ENCODE peak calls at places on chromosomes 13 and 19, in five cellular contexts. X, F, C, N and S are unnamed samples. For H3K9me3, the result is how much of the 10 kb centered on the place peaks cover.

GRCh38 chr13:113183450-113184129 is 24.9 kb downstream of the PCID2 start:
- DNase-seq in X (no peak), F (no peak), C (no peak), N (no peak), S (no peak)

GRCh38 chr13:102399791-102400618 is 1.8 kb downstream of the FGF14 start:
- DNase-seq in X (peak), F (no peak), C (peak), N (peak), S (no peak)

GRCh38 chr13:110665491-110666254 is 40.2 kb downstream of the CARS2 start:
- DNase-seq in X (peak), F (peak), C (no peak), N (no peak), S (no peak)

GRCh38 chr19:47280183-47280797 is 5.6 kb downstream of the INAFM1 start:
- DNase-seq in X (no peak), F (no peak), C (no peak), N (no peak), S (peak)

GRCh38 chr19:40229484-40229883 is 3.0 kb upstream of the CCNP start:
- DNase-seq in X (no peak), F (no peak), C (no peak), N (no peak), S (no peak)

GRCh38 chr19:46732966-46733692 is 12.7 kb upstream of the FKRP start:
- DNase-seq in X (peak), F (no peak), C (peak), N (no peak), S (no peak)

GRCh38 chr13:27182844-27183497 is 11.4 kb upstream of the USP12 start:
- DNase-seq in X (peak), F (peak), C (peak), N (peak), S (no peak)

GRCh38 chr13:91270031-91270430 is 77.5 kb upstream of the MIR17HG start:
- DNase-seq in X (no peak), F (no peak), C (no peak), N (no peak), S (no peak)

GRCh38 chr19:46927893-46928292 is 67.1 kb downstream of the ARHGAP35 start:
- DNase-seq in X (no peak), F (no peak), C (no peak), N (no peak), S (no peak)

GRCh38 chr19:11165486-11166030 is 10.0 kb upstream of the SPC24 start:
- DNase-seq in X (no peak), F (no peak), C (no peak), N (no peak), S (no peak)

GRCh38 chr19:41861846-41862245 is 1.8 kb downstream of the RPS19 start:
- DNase-seq in X (no peak), F (no peak), C (no peak), N (no peak), S (no peak)

GRCh38 chr13:110525328-110526319 is 35.9 kb downstream of the RAB20 start:
- DNase-seq in X (no peak), F (no peak), C (no peak), N (no peak), S (no peak)

GRCh38 chr13:41268764-41269163 is 5.4 kb upstream of the MTRF1 start:
- DNase-seq in X (no peak), F (no peak), C (no peak), N (no peak), S (no peak)

GRCh38 chr13:50713849-50714248 is 129.6 kb downstream of the DLEU7 start:
- DNase-seq in X (peak), F (no peak), C (no peak), N (no peak), S (no peak)

GRCh38 chr13:68369739-68370138 is 1139.6 kb upstream of the PCDH9 start:
- DNase-seq in X (no peak), F (no peak), C (no peak), N (no peak), S (no peak)

GRCh38 chr13:93004919-93005318 is 221.7 kb upstream of the GPC6 start:
- DNase-seq in X (no peak), F (no peak), C (no peak), N (no peak), S (no peak)

GRCh38 chr19:11868188-11868587 is 19.4 kb upstream of the ZNF69 start:
- DNase-seq in X (no peak), F (no peak), C (no peak), N (no peak), S (no peak)

GRCh38 chr13:23950736-23951510 is 53.6 kb upstream of the C1QTNF9B start:
- DNase-seq in X (no peak), F (no peak), C (no peak), N (no peak), S (no peak)

GRCh38 chr19:7535993-7536685 is 622 bp downstream of the PNPLA6 start:
- DNase-seq in X (no peak), F (no peak), C (no peak), N (no peak), S (no peak)
- H3K4me3 ChIP-seq in X (peak), F (peak), C (peak), N (peak), S (peak)

DNA sequence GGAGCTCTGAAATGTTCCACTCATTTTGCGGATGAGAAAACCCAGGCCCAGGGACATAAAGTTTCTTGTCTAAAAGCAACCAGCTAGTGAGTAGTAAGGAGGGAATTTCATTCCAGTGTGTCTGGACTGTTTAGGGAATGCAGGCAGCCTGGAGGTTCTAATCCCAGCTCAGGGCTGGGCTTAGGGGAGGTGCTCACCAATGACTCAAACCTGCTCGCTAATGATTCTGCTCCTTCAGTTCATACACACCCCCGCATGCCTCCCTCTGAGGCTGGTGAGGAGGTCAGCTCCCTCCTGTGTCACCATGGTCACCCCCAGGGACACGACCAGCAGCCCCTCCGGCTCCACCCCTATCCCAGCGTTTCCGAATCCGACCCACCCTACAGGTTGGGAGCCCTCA is 34.6 kb downstream of the CYP4F2 start:
- DNase-seq in X (no peak), F (no peak), C (no peak), N (no peak), S (no peak)
- H3K9me3 ChIP-seq in X (under half), F (under half), C (under half), N (under half), S (under half)

GRCh38 chr19:30492581-30492980 is 120.4 kb downstream of the ZNF536 start:
- DNase-seq in X (no peak), F (no peak), C (no peak), N (no peak), S (no peak)
- H3K4me3 ChIP-seq in X (no peak), F (no peak), C (no peak), N (no peak), S (no peak)

DNA sequence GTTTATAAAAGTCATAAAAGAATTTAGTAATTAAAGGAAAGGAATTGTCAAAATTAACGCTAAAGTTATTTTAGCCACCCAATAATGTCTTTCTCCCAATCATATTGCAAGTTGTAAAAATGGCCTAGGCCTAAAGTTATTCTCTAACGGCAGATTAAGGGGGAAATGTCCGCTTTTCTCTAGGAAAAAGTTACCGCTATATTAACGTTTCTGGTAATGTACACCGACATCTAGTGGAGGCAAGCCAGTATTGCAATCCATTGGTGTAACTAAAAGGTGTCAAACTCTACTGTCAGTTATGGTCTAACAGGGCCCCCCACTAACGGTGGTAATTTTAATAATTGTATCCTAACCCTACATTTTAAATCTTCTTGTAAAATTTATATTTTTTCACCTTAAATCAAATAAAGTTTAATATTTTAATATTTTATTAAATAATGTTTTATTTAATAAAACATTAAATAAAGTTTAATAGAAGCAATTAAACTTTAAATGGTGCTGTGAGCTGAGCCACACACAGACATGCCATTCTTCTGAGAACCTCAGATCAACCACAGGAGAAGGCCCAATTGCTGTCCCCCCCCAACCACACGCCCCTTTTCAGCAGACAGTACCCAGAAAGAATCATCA is 35.9 kb upstream of the ZSCAN5A start:
- DNase-seq in X (peak), F (no peak), C (no peak), N (no peak), S (peak)
- H3K9me3 ChIP-seq in X (under half), F (under half), C (under half), N (under half), S (under half)

GRCh38 chr19:38209671-38210457 is 14.2 kb downstream of the DPF1 start:
- DNase-seq in X (peak), F (peak), C (peak), N (peak), S (peak)
- H3K4me3 ChIP-seq in X (no peak), F (peak), C (peak), N (peak), S (no peak)

DNA sequence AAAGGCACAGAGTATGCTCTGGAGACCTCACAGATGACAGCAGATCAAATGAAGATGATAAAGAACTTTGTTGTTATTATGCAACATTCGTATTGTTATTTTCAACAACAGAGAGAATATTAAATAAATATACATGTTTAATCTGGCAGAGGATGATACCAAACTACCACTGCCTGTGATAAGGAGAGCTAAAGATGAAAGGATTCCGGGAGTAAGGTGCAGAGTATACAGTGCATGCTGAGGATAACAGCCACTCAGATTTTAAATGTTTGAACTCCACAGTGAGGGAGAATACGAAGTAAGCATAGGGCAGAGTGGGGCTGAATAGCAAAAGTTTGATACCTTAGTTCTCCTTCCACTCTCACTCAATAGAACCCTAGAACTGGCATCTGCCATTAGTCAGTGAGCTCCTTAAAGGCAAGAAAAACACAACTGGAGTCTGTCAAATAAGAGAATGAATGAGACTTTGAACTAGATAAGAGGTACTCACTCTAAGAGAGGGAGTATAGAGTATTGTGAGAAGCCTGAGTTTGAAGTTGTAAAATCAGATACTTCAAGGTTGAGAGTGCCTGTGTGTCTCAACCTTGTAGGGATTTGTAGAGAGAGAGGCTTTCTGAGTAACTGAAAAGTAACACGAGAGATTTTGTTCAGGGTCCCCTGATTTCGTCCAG is 78.5 kb downstream of the STARD13 start:
- DNase-seq in X (no peak), F (no peak), C (no peak), N (no peak), S (no peak)
- H3K9me3 ChIP-seq in X (under half), F (under half), C (under half), N (under half), S (under half)

GRCh38 chr19:17455308-17455707 is 5.4 kb downstream of the NXNL1 start:
- DNase-seq in X (no peak), F (no peak), C (peak), N (no peak), S (no peak)

GRCh38 chr19:17456127-17456526 is 4.6 kb downstream of the NXNL1 start:
- DNase-seq in X (no peak), F (no peak), C (no peak), N (no peak), S (no peak)

GRCh38 chr19:17454579-17454978 is 6.1 kb upstream of the TMEM221 start:
- DNase-seq in X (no peak), F (no peak), C (peak), N (no peak), S (no peak)

GRCh38 chr19:17457621-17458020 is 3.1 kb downstream of the NXNL1 start:
- DNase-seq in X (no peak), F (no peak), C (no peak), N (no peak), S (no peak)

DNA sequence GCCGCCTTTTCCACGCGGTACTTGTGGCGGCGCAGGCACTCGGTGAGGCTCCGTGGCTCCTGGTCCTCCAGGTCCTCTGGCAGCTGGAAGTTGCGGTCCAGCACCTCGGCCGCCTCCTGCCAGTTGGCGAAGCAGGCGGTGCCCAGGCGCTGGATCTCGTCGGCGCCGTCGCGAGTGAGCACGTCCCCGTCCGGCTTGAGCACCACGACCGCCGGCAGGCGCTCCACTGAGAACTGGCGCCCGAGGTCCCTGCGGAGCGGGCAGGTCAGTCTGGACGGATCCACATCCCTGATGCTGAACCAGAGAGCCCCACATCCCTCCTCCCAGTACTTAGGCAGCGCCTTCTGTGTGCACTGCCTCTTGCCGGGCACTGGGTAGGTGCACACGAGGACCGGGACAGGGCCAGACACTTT is 5.0 kb downstream of the NXNL1 start:
- DNase-seq in X (no peak), F (no peak), C (peak), N (no peak), S (no peak)
- H3K4me3 ChIP-seq in X (no peak), F (no peak), C (no peak), N (no peak), S (no peak)